ENCODE peak calls at places on chromosomes 3 and 15, in six cellular contexts. O, Q, G, S, V and L are unnamed samples.
A peak's percentile ranks its signal among the peaks of the same experiment; 100 is the strongest.

GRCh38 chr15:34783471-34783870 is 11.9 kb downstream of the ACTC1 start:
- DNase-seq in O (no peak), Q (no peak), G (no peak), S (no peak), V (no peak), L (no peak)

GRCh38 chr15:75677601-75678323 is 30.1 kb downstream of the SNX33 start:
- DNase-seq in O (no peak), Q (no peak), G (no peak), S (no peak), V (no peak), L (no peak)

GRCh38 chr15:83010709-83011270 is 649 bp downstream of the C15orf40 start:
- DNase-seq in O (peak; percentile 73), Q (peak; percentile 80), G (no peak), S (peak; percentile 36), V (peak; percentile 75), L (peak; percentile 44)

GRCh38 chr3:29514912-29515311 is 234.0 kb downstream of the RBMS3 start:
- DNase-seq in O (no peak), Q (peak; percentile 65), G (no peak), S (no peak), V (no peak), L (no peak)

GRCh38 chr3:14884665-14885064 is 62.7 kb upstream of the NR2C2 start:
- DNase-seq in O (no peak), Q (no peak), G (no peak), S (no peak), V (no peak), L (no peak)

GRCh38 chr15:25175789-25176615 is 221.2 kb downstream of the SNRPN start:
- DNase-seq in O (peak; percentile 12), Q (no peak), G (no peak), S (no peak), V (no peak), L (no peak)

GRCh38 chr3:12345141-12345561 is 56.3 kb downstream of the PPARG start:
- DNase-seq in O (no peak), Q (peak; percentile 79), G (no peak), S (no peak), V (no peak), L (no peak)

GRCh38 chr15:47620960-47621681 is 96.2 kb upstream of the SEMA6D start:
- DNase-seq in O (no peak), Q (peak; percentile 1), G (no peak), S (no peak), V (no peak), L (no peak)

GRCh38 chr3:48656061-48656840 is 6.4 kb downstream of the CELSR3 start:
- DNase-seq in O (peak; percentile 81), Q (peak; percentile 90), G (no peak), S (no peak), V (no peak), L (peak; percentile 66)

GRCh38 chr3:184230603-184231528 is 1.5 kb downstream of the VWA5B2 start:
- DNase-seq in O (no peak), Q (peak; percentile 34), G (no peak), S (no peak), V (no peak), L (no peak)

GRCh38 chr3:64319391-64319790 is 94.1 kb upstream of the PRICKLE2 start:
- DNase-seq in O (no peak), Q (no peak), G (no peak), S (no peak), V (no peak), L (no peak)

GRCh38 chr3:184822654-184823053 is 10.7 kb downstream of the VPS8 start:
- DNase-seq in O (no peak), Q (no peak), G (no peak), S (no peak), V (no peak), L (no peak)

GRCh38 chr3:37770336-37770735 is 91.3 kb upstream of the CTDSPL start:
- DNase-seq in O (no peak), Q (no peak), G (no peak), S (no peak), V (no peak), L (no peak)

GRCh38 chr3:13376091-13376490 is 44.0 kb downstream of the NUP210 start:
- DNase-seq in O (no peak), Q (no peak), G (no peak), S (no peak), V (no peak), L (no peak)

GRCh38 chr3:111848246-111848645 is 10.8 kb upstream of the PHLDB2 start:
- DNase-seq in O (no peak), Q (no peak), G (no peak), S (no peak), V (no peak), L (no peak)